ENCODE peak calls at places on chromosome 9, in five cellular contexts. Q, T, C, E and I are unnamed samples.

GRCh38 chr9:133956520-133957076 is 35.5 kb downstream of the VAV2 start:
- DNase-seq in Q (peak; percentile 52), T (peak; percentile 20), C (peak; percentile 41), E (no peak), I (peak; percentile 50)

GRCh38 chr9:97809666-97810344 is 43.2 kb upstream of the FOXE1 start:
- DNase-seq in Q (no peak), T (no peak), C (no peak), E (no peak), I (no peak)

GRCh38 chr9:81182421-81182820 is 506.9 kb downstream of the TLE1 start:
- DNase-seq in Q (no peak), T (peak; percentile 88), C (no peak), E (no peak), I (no peak)

GRCh38 chr9:126456802-126457547 is 130.3 kb downstream of the MVB12B start:
- DNase-seq in Q (no peak), T (no peak), C (no peak), E (no peak), I (no peak)

GRCh38 chr9:27541740-27542139 is 12.1 kb upstream of the MOB3B start:
- DNase-seq in Q (no peak), T (no peak), C (peak; percentile 39), E (no peak), I (no peak)

GRCh38 chr9:70477146-70477745 is 62.8 kb upstream of the KLF9 start:
- DNase-seq in Q (no peak), T (peak; percentile 54), C (no peak), E (no peak), I (no peak)

GRCh38 chr9:121372563-121373400 is 2.7 kb upstream of the STOM start:
- DNase-seq in Q (no peak), T (peak; percentile 72), C (no peak), E (no peak), I (no peak)

GRCh38 chr9:38003230-38003629 is 65.8 kb downstream of the SHB start:
- DNase-seq in Q (no peak), T (no peak), C (no peak), E (peak; percentile 17), I (no peak)

GRCh38 chr9:130860458-130861316 is 25.6 kb downstream of the ABL1 start:
- DNase-seq in Q (peak; percentile 66), T (peak; percentile 98), C (no peak), E (no peak), I (no peak)

GRCh38 chr9:69090140-69090750 is 54.7 kb downstream of the FXN start:
- DNase-seq in Q (no peak), T (no peak), C (no peak), E (no peak), I (no peak)

GRCh38 chr9:27548055-27548741 is 18.6 kb upstream of the MOB3B start:
- DNase-seq in Q (no peak), T (peak; percentile 65), C (no peak), E (no peak), I (peak; percentile 13)

GRCh38 chr9:131799177-131799823 is 59.4 kb upstream of the RAPGEF1 start:
- DNase-seq in Q (no peak), T (peak; percentile 47), C (no peak), E (peak; percentile 69), I (peak; percentile 41)

GRCh38 chr9:134321571-134321930 is 4.7 kb upstream of the RXRA start:
- DNase-seq in Q (peak; percentile 28), T (no peak), C (no peak), E (no peak), I (no peak)

GRCh38 chr9:127025042-127025441 is 97.4 kb downstream of the ANGPTL2 start:
- DNase-seq in Q (no peak), T (no peak), C (no peak), E (no peak), I (no peak)

GRCh38 chr9:135526089-135526729 is 5.0 kb downstream of the LCN1 start:
- DNase-seq in Q (no peak), T (no peak), C (no peak), E (no peak), I (no peak)

GRCh38 chr9:70935856-70936255 is 185.6 kb downstream of the TRPM3 start:
- DNase-seq in Q (no peak), T (peak; percentile 22), C (no peak), E (no peak), I (no peak)

GRCh38 chr9:92736816-92737606 is 27.6 kb downstream of the BICD2 start:
- DNase-seq in Q (peak; percentile 24), T (peak; percentile 36), C (no peak), E (no peak), I (no peak)

GRCh38 chr9:27785714-27786100 is 212.4 kb upstream of the C9orf72 start:
- DNase-seq in Q (no peak), T (peak; percentile 59), C (no peak), E (no peak), I (peak; percentile 12)

GRCh38 chr9:115261656-115262081 is 143.7 kb upstream of the TNC start:
- DNase-seq in Q (no peak), T (peak; percentile 49), C (no peak), E (no peak), I (no peak)

GRCh38 chr9:132994410-132995120 is 16.1 kb downstream of the GFI1B start:
- DNase-seq in Q (no peak), T (peak; percentile 60), C (no peak), E (no peak), I (peak; percentile 31)

GRCh38 chr9:83628540-83628939 is 5.6 kb downstream of the IDNK start:
- DNase-seq in Q (no peak), T (no peak), C (no peak), E (no peak), I (no peak)

GRCh38 chr9:89410022-89410421 is 87.9 kb downstream of the SEMA4D start:
- DNase-seq in Q (no peak), T (no peak), C (no peak), E (no peak), I (no peak)

GRCh38 chr9:89407070-89407469 is 88.8 kb downstream of the SECISBP2 start:
- DNase-seq in Q (no peak), T (no peak), C (no peak), E (no peak), I (no peak)

GRCh38 chr9:89410709-89411111 is 87.2 kb downstream of the SEMA4D start:
- DNase-seq in Q (no peak), T (no peak), C (no peak), E (no peak), I (peak; percentile 85)

GRCh38 chr9:89405832-89406231 is 87.5 kb downstream of the SECISBP2 start:
- DNase-seq in Q (no peak), T (no peak), C (no peak), E (no peak), I (peak; percentile 87)

DNA sequence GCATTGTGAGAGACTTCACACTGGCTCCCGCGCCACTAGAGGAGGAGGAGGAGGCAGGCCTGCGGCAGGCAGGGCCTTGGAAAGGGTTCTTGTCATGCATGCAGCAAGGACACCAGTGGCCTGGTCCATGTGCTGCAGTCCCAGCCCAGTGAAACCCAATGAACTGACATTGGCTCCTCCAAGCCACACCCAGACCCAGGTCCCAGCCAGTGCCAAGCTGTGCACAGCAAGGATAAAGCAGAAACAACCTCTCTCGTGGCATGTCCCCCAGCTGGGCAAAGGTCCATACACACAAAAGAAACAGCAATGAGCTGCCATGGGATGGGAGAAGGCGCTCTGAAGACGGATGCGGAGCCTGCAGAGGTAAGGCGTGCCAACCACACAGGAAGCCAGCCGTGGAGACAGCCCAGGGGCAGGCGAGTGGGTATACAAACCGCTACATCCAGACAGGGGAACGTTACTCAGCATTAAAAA is 89.2 kb downstream of the SEMA4D start:
- DNase-seq in Q (peak; percentile 79), T (no peak), C (no peak), E (peak; percentile 91), I (peak; percentile 72)
- H3K4me3 ChIP-seq in Q (no peak overlapping the region), T (no peak overlapping the region), C (no peak overlapping the region), E (peak overlapping the region; percentile 35), I (peak overlapping the region; percentile 15)

GRCh38 chr9:4298255-4299005 is 1.4 kb downstream of the GLIS3 start:
- DNase-seq in Q (peak; percentile 65), T (peak; percentile 61), C (no peak), E (no peak), I (peak; percentile 52)

GRCh38 chr9:4299006-4299795 is 667 bp downstream of the GLIS3 start:
- DNase-seq in Q (peak; percentile 51), T (peak; percentile 65), C (no peak), E (no peak), I (peak; percentile 23)

GRCh38 chr9:4297795-4298254 is 2.0 kb downstream of the GLIS3 start:
- DNase-seq in Q (peak; percentile 76), T (peak; percentile 80), C (no peak), E (peak; percentile 67), I (peak; percentile 66)

GRCh38 chr9:4296217-4296616 is 3.7 kb downstream of the GLIS3 start:
- DNase-seq in Q (no peak), T (peak; percentile 27), C (no peak), E (no peak), I (no peak)

GRCh38 chr9:4297151-4297794 is 2.6 kb downstream of the GLIS3 start:
- DNase-seq in Q (peak; percentile 80), T (peak; percentile 95), C (no peak), E (peak; percentile 30), I (peak; percentile 72)
- TF ChIP-seq CTCF in Q (no peak), T (peak; percentile 39), C (no peak), E (peak; percentile 47), I (peak; percentile 34)

GRCh38 chr9:2158111-2158610 is 143.0 kb downstream of the SMARCA2 start:
- DNase-seq in Q (no peak), T (peak; percentile 76), C (no peak), E (peak; percentile 55), I (peak; percentile 73)
- H3K4me3 ChIP-seq in Q (no peak overlapping the region), T (peak overlapping the region; percentile 50), C (no peak overlapping the region), E (peak overlapping the region; percentile 63), I (peak overlapping the region; percentile 59)

GRCh38 chr9:136613824-136614371 is 48.8 kb upstream of the EGFL7 start:
- DNase-seq in Q (no peak), T (no peak), C (no peak), E (no peak), I (no peak)

GRCh38 chr9:136615631-136616306 is 46.9 kb upstream of the EGFL7 start:
- DNase-seq in Q (no peak), T (no peak), C (no peak), E (no peak), I (no peak)

GRCh38 chr9:136616307-136616635 is 46.4 kb upstream of the EGFL7 start:
- DNase-seq in Q (no peak), T (no peak), C (no peak), E (no peak), I (no peak)

GRCh38 chr9:136614372-136614922 is 48.3 kb upstream of the EGFL7 start:
- DNase-seq in Q (peak; percentile 65), T (peak; percentile 74), C (no peak), E (no peak), I (no peak)

GRCh38 chr9:136614967-136615623 is 47.6 kb upstream of the EGFL7 start:
- DNase-seq in Q (peak; percentile 65), T (no peak), C (no peak), E (no peak), I (no peak)
- TF ChIP-seq CTCF in Q (no peak), T (no peak), C (no peak), E (no peak), I (no peak)

GRCh38 chr9:86586144-86586494 is 231.9 kb upstream of the TUT7 start:
- DNase-seq in Q (no peak), T (no peak), C (no peak), E (no peak), I (no peak)
- H3K4me3 ChIP-seq in Q (no peak overlapping the region), T (no peak overlapping the region), C (no peak overlapping the region), E (no peak overlapping the region), I (no peak overlapping the region)

DNA sequence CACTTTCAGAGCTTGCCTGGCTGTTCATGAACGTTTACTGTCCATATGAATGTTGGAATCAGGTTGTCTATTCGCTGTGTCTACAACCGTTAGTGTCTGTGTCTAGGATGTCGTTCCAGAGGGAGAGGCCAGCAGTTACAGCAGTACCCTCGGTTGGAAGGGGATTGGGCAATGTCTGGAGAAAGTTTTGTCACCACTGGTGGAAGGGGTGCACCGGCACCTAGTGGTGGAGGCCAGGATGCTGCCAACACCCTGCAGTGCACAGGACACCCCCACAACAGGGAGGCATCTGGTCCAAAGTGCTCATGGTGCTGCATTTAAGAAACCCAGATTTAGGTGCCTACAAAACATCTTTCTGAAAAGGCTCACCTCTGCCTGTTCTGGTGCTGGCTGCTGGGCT is 220.7 kb downstream of the FANCC start:
- DNase-seq in Q (no peak), T (no peak), C (no peak), E (no peak), I (no peak)
- TF ChIP-seq CTCF in Q (no peak), T (no peak), C (peak; percentile 0), E (no peak), I (no peak)